ENCODE peak calls at places on chromosomes 5 and 9, in five cellular contexts. E is cardiac muscle cell, X is thoracic aorta, F is mesothelial cell of epicardium, R is Peyer's patch. N is an unnamed sample.

GRCh38 chr5:14414615-14415515 is 166.7 kb upstream of the OTULINL start:
- DNase-seq in E (no peak), X (no peak), F (no peak), R (no peak), N (no peak)

GRCh38 chr9:107395126-107395525 is 94.4 kb downstream of the KLF4 start:
- DNase-seq in E (no peak), X (no peak), F (no peak), R (no peak), N (no peak)

GRCh38 chr5:111411321-111411720 is 101.0 kb downstream of the STARD4 start:
- DNase-seq in E (no peak), X (no peak), F (no peak), R (no peak), N (no peak)

GRCh38 chr5:135135530-135136201 is 101.6 kb upstream of the PITX1 start:
- DNase-seq in E (no peak), X (no peak), F (no peak), R (peak), N (no peak)

GRCh38 chr9:37410969-37411785 is 11.3 kb upstream of the GRHPR start:
- DNase-seq in E (no peak), X (no peak), F (no peak), R (peak), N (peak)

GRCh38 chr5:56102885-56103284 is 108.1 kb upstream of the IL6ST start:
- DNase-seq in E (no peak), X (no peak), F (no peak), R (no peak), N (no peak)

GRCh38 chr5:44388504-44389409 is 463 bp downstream of the FGF10 start:
- DNase-seq in E (peak), X (no peak), F (peak), R (peak), N (no peak)

GRCh38 chr5:36778336-36778735 is 98.2 kb upstream of the NIPBL start:
- DNase-seq in E (no peak), X (no peak), F (no peak), R (no peak), N (no peak)

GRCh38 chr9:71911908-71912325 is 478 bp downstream of the C9orf85 start:
- DNase-seq in E (no peak), X (no peak), F (no peak), R (no peak), N (no peak)

GRCh38 chr5:144134181-144134827 is 36.2 kb downstream of the YIPF5 start:
- DNase-seq in E (no peak), X (no peak), F (no peak), R (no peak), N (no peak)

DNA sequence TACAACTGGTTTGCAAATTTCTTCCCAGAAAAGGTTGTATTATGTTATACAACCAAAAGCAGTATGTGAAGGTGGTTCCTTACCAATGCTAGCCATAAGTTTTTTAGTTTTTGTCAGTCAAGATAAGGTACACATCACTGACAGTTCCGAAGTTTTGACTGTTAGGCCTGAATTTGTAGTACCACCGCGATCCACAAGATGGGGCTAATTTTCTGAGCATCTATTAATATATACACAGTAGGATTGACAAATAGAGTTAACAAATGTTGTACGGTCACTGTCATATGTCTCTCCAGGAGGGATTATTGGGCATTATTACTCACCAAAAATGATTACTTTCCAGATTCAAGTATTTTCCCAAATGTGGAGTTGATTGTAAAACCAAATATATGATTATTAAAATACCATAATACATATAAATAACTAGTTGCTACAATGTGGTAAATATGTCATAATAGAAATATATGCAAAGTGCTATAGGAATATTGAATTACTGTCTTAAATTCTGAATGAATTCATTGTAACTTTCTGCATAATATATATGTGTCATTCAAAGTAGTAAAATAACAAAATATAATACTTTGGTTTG is 28.4 kb upstream of the LRRC19 start:
- DNase-seq in E (peak), X (peak), F (peak), R (peak), N (no peak)
- TF ChIP-seq CTCF in E (peak), X (peak), F (peak), R (peak), N (peak)

GRCh38 chr5:172370237-172370640 is 84.1 kb downstream of the SH3PXD2B start:
- DNase-seq in E (no peak), X (no peak), F (no peak), R (no peak), N (no peak)
- TF ChIP-seq CTCF in E (no peak), X (no peak), F (no peak), R (no peak), N (no peak)

GRCh38 chr9:128943832-128944620 is 3.4 kb downstream of the DOLK start:
- DNase-seq in E (no peak), X (no peak), F (no peak), R (peak), N (no peak)

GRCh38 chr9:128946544-128946943 is 859 bp downstream of the DOLK start:
- DNase-seq in E (no peak), X (no peak), F (no peak), R (no peak), N (no peak)

GRCh38 chr9:128947423-128948310 is at the start of the genes DOLK and NUP188:
- DNase-seq in E (peak), X (peak), F (peak), R (peak), N (peak)

GRCh38 chr9:128945798-128946501 is 1.5 kb downstream of the DOLK start:
- DNase-seq in E (no peak), X (no peak), F (no peak), R (peak), N (no peak)

DNA sequence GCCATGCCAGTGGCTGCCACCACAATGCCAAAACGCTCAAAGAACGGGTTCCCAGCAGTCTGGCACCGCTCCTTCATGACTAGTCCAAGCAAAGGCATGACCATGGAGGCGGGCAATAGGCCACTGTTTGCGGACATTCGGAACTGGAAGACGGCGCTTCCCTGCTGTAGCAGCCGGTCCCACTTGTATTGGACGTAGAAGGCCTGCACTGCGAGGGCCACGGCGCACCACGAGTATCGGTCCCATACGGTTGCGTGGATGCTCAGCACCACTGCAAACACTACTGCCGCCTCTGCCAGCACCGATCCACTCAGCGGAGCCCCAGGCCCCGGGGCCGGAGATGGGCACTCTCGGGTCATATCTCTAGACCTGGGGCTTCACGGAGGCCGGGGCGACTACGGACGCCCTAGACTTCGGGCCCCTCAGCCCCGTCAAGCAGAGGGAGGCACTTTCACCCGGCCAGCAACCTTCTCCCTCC is 419 bp downstream of the DOLK start:
- DNase-seq in E (peak), X (no peak), F (no peak), R (peak), N (no peak)
- TF ChIP-seq CTCF in E (no peak), X (no peak), F (no peak), R (no peak), N (no peak)

GRCh38 chr9:134590240-134591081 is 51.1 kb upstream of the COL5A1 start:
- DNase-seq in E (no peak), X (no peak), F (no peak), R (peak), N (no peak)

GRCh38 chr9:134591082-134591571 is 50.5 kb upstream of the COL5A1 start:
- DNase-seq in E (no peak), X (no peak), F (no peak), R (peak), N (no peak)

GRCh38 chr9:134585021-134585561 is 56.5 kb upstream of the COL5A1 start:
- DNase-seq in E (no peak), X (no peak), F (peak), R (peak), N (no peak)

GRCh38 chr9:134589748-134590147 is 51.9 kb upstream of the COL5A1 start:
- DNase-seq in E (no peak), X (no peak), F (no peak), R (peak), N (no peak)

GRCh38 chr9:134585746-134586706 is 55.6 kb upstream of the COL5A1 start:
- DNase-seq in E (no peak), X (no peak), F (peak), R (peak), N (no peak)
- TF ChIP-seq CTCF in E (peak), X (no peak), F (no peak), R (no peak), N (no peak)

GRCh38 chr9:98673681-98674080 is 35.1 kb downstream of the GABBR2 start:
- DNase-seq in E (no peak), X (no peak), F (no peak), R (no peak), N (no peak)

GRCh38 chr9:98678244-98678842 is 30.4 kb downstream of the GABBR2 start:
- DNase-seq in E (peak), X (no peak), F (no peak), R (peak), N (no peak)
- TF ChIP-seq CTCF in E (peak), X (no peak), F (no peak), R (peak), N (no peak)

DNA sequence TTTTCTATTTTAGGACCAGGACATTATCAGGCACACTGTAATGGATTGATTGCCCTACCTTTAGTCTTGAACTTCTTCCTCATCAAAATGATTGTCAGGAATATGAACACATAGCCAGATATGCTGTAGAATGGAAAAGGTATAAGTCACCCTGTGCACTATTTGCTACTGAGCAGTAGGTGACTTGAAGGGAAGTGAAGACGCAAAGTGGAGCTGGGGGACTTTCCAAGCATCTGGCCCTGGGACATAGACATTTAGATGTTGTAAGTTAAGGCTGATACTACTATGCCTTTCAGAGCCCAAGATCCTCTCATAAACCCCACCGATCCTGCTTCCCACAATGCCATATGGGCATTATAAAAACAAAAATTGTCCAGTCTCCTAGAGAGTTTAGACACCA is 174.5 kb downstream of the DOCK8 start:
- DNase-seq in E (no peak), X (no peak), F (no peak), R (no peak), N (no peak)
- TF ChIP-seq CTCF in E (no peak), X (no peak), F (no peak), R (no peak), N (no peak)

GRCh38 chr9:93587651-93588347 is 11.4 kb downstream of the PHF2 start:
- DNase-seq in E (no peak), X (no peak), F (peak), R (peak), N (no peak)
- TF ChIP-seq CTCF in E (peak), X (no peak), F (no peak), R (no peak), N (no peak)

GRCh38 chr9:7597716-7598115 is 201.9 kb downstream of the DMAC1 start:
- DNase-seq in E (no peak), X (no peak), F (no peak), R (no peak), N (no peak)

GRCh38 chr9:7591501-7591900 is 208.1 kb downstream of the DMAC1 start:
- DNase-seq in E (no peak), X (no peak), F (no peak), R (no peak), N (no peak)

GRCh38 chr9:7592321-7593319 is 207.0 kb downstream of the DMAC1 start:
- DNase-seq in E (peak), X (no peak), F (no peak), R (no peak), N (no peak)
- TF ChIP-seq CTCF in E (no peak), X (no peak), F (no peak), R (no peak), N (no peak)

N was measured in activated B cell treated with CpG ODN at 0.5 μM for 24 hours.